ENCODE peak calls at places on chromosomes 1 and 21, in eight cellular contexts. R is iPS DF 19.7, U is COR-L47, T is NB4, G is AG10803, M is NCI-H1436 treated with DMSO at 0.1 percent for 48 hours, L is HepG2, C is NCI-H2081. F is an unnamed sample.

GRCh38 chr1:91777196-91777595 is 108.8 kb downstream of the TGFBR3 start:
- DNase-seq in R (no peak), U (peak; percentile 48), T (no peak), G (no peak), M (no peak), L (no peak), C (peak; percentile 58), F (no peak)

GRCh38 chr1:32334864-32335618 is 992 bp downstream of the MARCKSL1 start:
- DNase-seq in R (no peak), U (peak; percentile 55), T (peak; percentile 73), G (peak; percentile 24), M (no peak), L (no peak), C (peak; percentile 80), F (peak; percentile 77)

GRCh38 chr1:101971309-101971708 is 25.4 kb downstream of the OLFM3 start:
- DNase-seq in R (no peak), U (no peak), T (peak; percentile 1), G (no peak), M (no peak), L (no peak), C (no peak), F (no peak)

GRCh38 chr21:16241500-16241963 is 511.8 kb downstream of the USP25 start:
- DNase-seq in R (peak; percentile 38), U (peak; percentile 19), T (no peak), G (no peak), M (no peak), L (no peak), C (peak; percentile 0), F (no peak)

GRCh38 chr1:183739640-183740385 is 65.1 kb upstream of the RGL1 start:
- DNase-seq in R (no peak), U (no peak), T (no peak), G (peak; percentile 18), M (no peak), L (no peak), C (no peak), F (no peak)

GRCh38 chr1:206490643-206491421 is 16.5 kb upstream of the RASSF5 start:
- DNase-seq in R (no peak), U (no peak), T (no peak), G (peak; percentile 58), M (no peak), L (no peak), C (no peak), F (no peak)

GRCh38 chr1:46174448-46175231 is at the start of gene TSPAN1:
- DNase-seq in R (no peak), U (no peak), T (peak; percentile 40), G (peak; percentile 66), M (no peak), L (no peak), C (no peak), F (peak; percentile 74)

GRCh38 chr1:38570576-38570975 is 289.0 kb downstream of the RRAGC start:
- DNase-seq in R (no peak), U (no peak), T (no peak), G (no peak), M (no peak), L (no peak), C (no peak), F (no peak)

GRCh38 chr1:3468236-3469103 is 14.0 kb downstream of the ARHGEF16 start:
- DNase-seq in R (no peak), U (no peak), T (no peak), G (no peak), M (no peak), L (no peak), C (no peak), F (peak; percentile 66)

GRCh38 chr1:156859523-156860112 is 701 bp upstream of the INSRR start:
- DNase-seq in R (no peak), U (no peak), T (no peak), G (peak; percentile 9), M (no peak), L (no peak), C (no peak), F (no peak)

GRCh38 chr1:178310685-178311105 is 186.1 kb downstream of the CLEC20A start:
- DNase-seq in R (peak; percentile 54), U (peak; percentile 69), T (peak; percentile 72), G (peak; percentile 86), M (peak; percentile 42), L (peak; percentile 77), C (peak; percentile 84), F (no peak)